ENCODE peak calls at places on chromosome 10, in four cellular contexts. T is GM10248, Q is psoas muscle, D is AG04450. H is an unnamed sample.

GRCh38 chr10:1409359-1409750 is 328.0 kb downstream of the ADARB2 start:
- DNase-seq in T (no peak), Q (no peak), D (no peak), H (no peak)

GRCh38 chr10:122308487-122309141 is 37.5 kb downstream of the BTBD16 start:
- DNase-seq in T (no peak), Q (no peak), D (no peak), H (no peak)

GRCh38 chr10:3785849-3786290 is 861 bp upstream of the KLF6 start:
- DNase-seq in T (peak), Q (peak), D (no peak), H (no peak)

GRCh38 chr10:131514454-131514853 is 202.9 kb upstream of the TCERG1L start:
- DNase-seq in T (no peak), Q (no peak), D (no peak), H (no peak)

GRCh38 chr10:133263674-133264073 is 13.0 kb downstream of the ADAM8 start:
- DNase-seq in T (no peak), Q (no peak), D (no peak), H (no peak)

GRCh38 chr10:30591249-30591670 is 38.3 kb downstream of the LYZL2 start:
- DNase-seq in T (peak), Q (no peak), D (peak), H (no peak)

GRCh38 chr10:91410638-91411367 is 659 bp downstream of the HECTD2 start:
- DNase-seq in T (peak), Q (no peak), D (no peak), H (no peak)

GRCh38 chr10:75857896-75858295 is 426.5 kb downstream of the LRMDA start:
- DNase-seq in T (no peak), Q (no peak), D (no peak), H (no peak)

GRCh38 chr10:101778781-101779543 is 3.0 kb upstream of the FGF8 start:
- DNase-seq in T (peak), Q (no peak), D (no peak), H (no peak)

GRCh38 chr10:23197416-23197861 is 5.3 kb downstream of the PTF1A start:
- DNase-seq in T (peak), Q (no peak), D (no peak), H (no peak)

GRCh38 chr10:2619927-2620326 is 447.4 kb upstream of the PFKP start:
- DNase-seq in T (no peak), Q (no peak), D (no peak), H (no peak)

GRCh38 chr10:112981553-112981952 is 31.5 kb downstream of the TCF7L2 start:
- DNase-seq in T (peak), Q (no peak), D (no peak), H (no peak)

GRCh38 chr10:71778071-71778470 is 4.8 kb upstream of the VSIR start:
- DNase-seq in T (no peak), Q (no peak), D (no peak), H (no peak)

GRCh38 chr10:75049316-75050285 is 61.9 kb upstream of the SAMD8 start:
- DNase-seq in T (no peak), Q (no peak), D (no peak), H (no peak)

GRCh38 chr10:122286872-122287271 is 15.8 kb downstream of the BTBD16 start:
- DNase-seq in T (no peak), Q (peak), D (peak), H (no peak)

GRCh38 chr10:89171996-89172395 is 35.1 kb downstream of the CH25H start:
- DNase-seq in T (no peak), Q (no peak), D (no peak), H (no peak)

GRCh38 chr10:14578060-14578952 is 196.4 kb downstream of the FAM107B start:
- DNase-seq in T (no peak), Q (no peak), D (no peak), H (no peak)

GRCh38 chr10:124087672-124088634 is 5.4 kb downstream of the CHST15 start:
- DNase-seq in T (no peak), Q (no peak), D (no peak), H (no peak)

GRCh38 chr10:124588736-124589451 is 127.3 kb downstream of the LHPP start:
- DNase-seq in T (no peak), Q (peak), D (no peak), H (no peak)

GRCh38 chr10:44325157-44325556 is 59.7 kb downstream of the CXCL12 start:
- DNase-seq in T (no peak), Q (no peak), D (no peak), H (no peak)

GRCh38 chr10:77582710-77583115 is 54.9 kb downstream of the KCNMA1 start:
- DNase-seq in T (no peak), Q (peak), D (no peak), H (no peak)

GRCh38 chr10:101611506-101611905 is 23.4 kb downstream of the DPCD start:
- DNase-seq in T (no peak), Q (no peak), D (no peak), H (no peak)

GRCh38 chr10:101974091-101974799 is 81.7 kb downstream of the ARMH3 start:
- DNase-seq in T (no peak), Q (no peak), D (no peak), H (no peak)

GRCh38 chr10:15046626-15047025 is 2.9 kb downstream of the OLAH start:
- DNase-seq in T (no peak), Q (no peak), D (no peak), H (no peak)

GRCh38 chr10:127905623-127906261 is 1.2 kb upstream of the PTPRE start:
- DNase-seq in T (no peak), Q (no peak), D (no peak), H (no peak)

GRCh38 chr10:100883322-100883821 is 29.4 kb upstream of the SLF2 start:
- DNase-seq in T (no peak), Q (no peak), D (no peak), H (no peak)

GRCh38 chr10:132456881-132457280 is 59.9 kb downstream of the PWWP2B start:
- DNase-seq in T (no peak), Q (peak), D (no peak), H (no peak)

GRCh38 chr10:57849726-57850357 is 417.9 kb downstream of the IPMK start:
- DNase-seq in T (no peak), Q (no peak), D (no peak), H (no peak)

GRCh38 chr10:75922435-75922834 is 491.0 kb downstream of the LRMDA start:
- DNase-seq in T (no peak), Q (no peak), D (no peak), H (no peak)

GRCh38 chr10:70337201-70337651 is 45.2 kb downstream of the LRRC20 start:
- DNase-seq in T (no peak), Q (no peak), D (no peak), H (no peak)

GRCh38 chr10:28385748-28386507 is 83.1 kb upstream of the MPP7 start:
- DNase-seq in T (no peak), Q (no peak), D (no peak), H (no peak)

DNA sequence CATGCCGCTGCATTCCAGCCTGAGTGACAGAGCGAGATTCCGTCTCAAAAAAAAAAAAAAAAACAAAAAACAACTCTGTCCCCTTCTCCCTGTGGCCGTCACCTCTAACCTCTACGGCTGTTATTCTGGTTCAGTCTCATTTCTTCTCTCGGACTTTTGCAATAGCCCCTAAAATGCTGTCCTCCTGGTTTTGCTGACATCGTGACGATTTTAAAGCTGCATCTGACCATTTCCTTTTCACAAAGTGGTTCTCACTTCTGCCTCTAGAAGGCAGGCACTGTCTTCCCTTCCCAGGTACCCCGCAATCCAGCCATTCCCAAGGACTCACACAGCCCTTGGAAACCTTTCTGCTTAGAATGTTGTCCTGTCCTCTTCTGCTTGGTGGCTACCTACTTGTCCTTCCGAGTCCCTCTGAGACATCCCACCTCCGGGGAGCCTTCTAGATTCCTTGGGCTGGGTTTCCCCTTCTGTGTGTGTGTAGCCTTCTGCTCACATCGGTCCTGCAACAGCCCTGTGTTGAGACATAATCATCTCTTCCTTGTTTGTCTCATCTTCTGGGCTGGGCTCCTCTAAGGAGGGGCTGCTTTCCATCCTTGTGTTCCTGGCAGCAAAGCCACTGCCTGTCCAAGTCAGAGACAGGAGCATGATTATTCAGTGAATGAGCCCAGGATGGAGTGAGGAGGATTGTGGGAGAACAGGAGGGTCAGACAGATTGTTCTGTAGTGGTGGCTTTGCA is 83.1 kb downstream of the GRK5 start:
- DNase-seq in T (no peak), Q (no peak), D (no peak), H (no peak)
- TF ChIP-seq CTCF in T (peak), Q (no peak), D (peak), H (no peak)

GRCh38 chr10:24418532-24418931 is 209.6 kb downstream of the KIAA1217 start:
- DNase-seq in T (no peak), Q (no peak), D (no peak), H (no peak)
- TF ChIP-seq CTCF in T (no peak), Q (no peak), D (peak), H (peak)

GRCh38 chr10:46543379-46544014 is 13.0 kb downstream of the GPRIN2 start:
- DNase-seq in T (no peak), Q (peak), D (no peak), H (no peak)

GRCh38 chr10:46541017-46541661 is 15.3 kb downstream of the GPRIN2 start:
- DNase-seq in T (no peak), Q (peak), D (no peak), H (no peak)

GRCh38 chr10:46541735-46542566 is 14.5 kb downstream of the GPRIN2 start:
- DNase-seq in T (no peak), Q (peak), D (no peak), H (no peak)

GRCh38 chr10:46540412-46541016 is 15.9 kb downstream of the GPRIN2 start:
- DNase-seq in T (no peak), Q (peak), D (no peak), H (no peak)

GRCh38 chr10:46542567-46543323 is 13.7 kb downstream of the GPRIN2 start:
- DNase-seq in T (no peak), Q (peak), D (no peak), H (no peak)
- TF ChIP-seq CTCF in T (no peak), Q (no peak), D (no peak), H (no peak)

GRCh38 chr10:47309403-47310089 is 9.5 kb downstream of the GDF10 start:
- DNase-seq in T (no peak), Q (no peak), D (no peak), H (no peak)
- TF ChIP-seq CTCF in T (peak), Q (no peak), D (peak), H (peak)

GRCh38 chr10:95907454-95908253 is at the start of gene CC2D2B:
- DNase-seq in T (peak), Q (peak), D (peak), H (peak)
- TF ChIP-seq CTCF in T (no peak), Q (no peak), D (peak), H (no peak)